ENCODE peak calls at places on chromosomes 6 and 20, in ten cellular contexts. L, T, K, G, W, J, S, A, Z and Q are unnamed samples. For H3K4me1 and H3K27me3, the result is how much of the 10 kb centered on the place peaks cover.

GRCh38 chr6:164897523-164898094 is 411.8 kb downstream of the C6orf118 start:
- DNase-seq in L (no peak), T (no peak), K (no peak), G (no peak), W (no peak), J (no peak), S (no peak), A (no peak), Z (no peak), Q (no peak)

GRCh38 chr20:42308980-42309524 is 690.9 kb upstream of the CHD6 start:
- DNase-seq in L (no peak), T (peak), K (no peak), G (no peak), W (no peak), J (no peak), S (no peak), A (no peak), Z (no peak), Q (no peak)

GRCh38 chr6:134015719-134016557 is 36.5 kb downstream of the SLC2A12 start:
- DNase-seq in L (no peak), T (no peak), K (no peak), G (no peak), W (no peak), J (no peak), S (no peak), A (no peak), Z (no peak), Q (peak)

GRCh38 chr20:60210779-60211617 is 252.8 kb downstream of the CDH26 start:
- DNase-seq in L (no peak), T (peak), K (peak), G (peak), W (peak), J (peak), S (peak), A (peak), Z (peak), Q (peak)

GRCh38 chr6:37657117-37657886 is 40.4 kb downstream of the MDGA1 start:
- DNase-seq in L (no peak), T (no peak), K (no peak), G (no peak), W (no peak), J (no peak), S (no peak), A (peak), Z (no peak), Q (no peak)

GRCh38 chr6:36052092-36052491 is 24.5 kb downstream of the MAPK14 start:
- DNase-seq in L (no peak), T (no peak), K (no peak), G (no peak), W (no peak), J (no peak), S (no peak), A (no peak), Z (peak), Q (no peak)

GRCh38 chr6:159761135-159761872 is 541 bp upstream of the ACAT2 start:
- DNase-seq in L (no peak), T (peak), K (peak), G (peak), W (peak), J (no peak), S (peak), A (peak), Z (peak), Q (peak)

GRCh38 chr6:105759015-105759414 is 327.1 kb upstream of the PRDM1 start:
- DNase-seq in L (no peak), T (no peak), K (no peak), G (no peak), W (no peak), J (no peak), S (no peak), A (no peak), Z (no peak), Q (no peak)

GRCh38 chr6:30885999-30886896 is 1.9 kb downstream of the DDR1 start:
- DNase-seq in L (no peak), T (peak), K (no peak), G (no peak), W (peak), J (peak), S (peak), A (peak), Z (peak), Q (peak)
- H3K4me3 ChIP-seq in L (peak), T (peak), K (peak), G (peak), W (peak), J (peak), S (peak), A (no peak), Z (peak), Q (peak)

DNA sequence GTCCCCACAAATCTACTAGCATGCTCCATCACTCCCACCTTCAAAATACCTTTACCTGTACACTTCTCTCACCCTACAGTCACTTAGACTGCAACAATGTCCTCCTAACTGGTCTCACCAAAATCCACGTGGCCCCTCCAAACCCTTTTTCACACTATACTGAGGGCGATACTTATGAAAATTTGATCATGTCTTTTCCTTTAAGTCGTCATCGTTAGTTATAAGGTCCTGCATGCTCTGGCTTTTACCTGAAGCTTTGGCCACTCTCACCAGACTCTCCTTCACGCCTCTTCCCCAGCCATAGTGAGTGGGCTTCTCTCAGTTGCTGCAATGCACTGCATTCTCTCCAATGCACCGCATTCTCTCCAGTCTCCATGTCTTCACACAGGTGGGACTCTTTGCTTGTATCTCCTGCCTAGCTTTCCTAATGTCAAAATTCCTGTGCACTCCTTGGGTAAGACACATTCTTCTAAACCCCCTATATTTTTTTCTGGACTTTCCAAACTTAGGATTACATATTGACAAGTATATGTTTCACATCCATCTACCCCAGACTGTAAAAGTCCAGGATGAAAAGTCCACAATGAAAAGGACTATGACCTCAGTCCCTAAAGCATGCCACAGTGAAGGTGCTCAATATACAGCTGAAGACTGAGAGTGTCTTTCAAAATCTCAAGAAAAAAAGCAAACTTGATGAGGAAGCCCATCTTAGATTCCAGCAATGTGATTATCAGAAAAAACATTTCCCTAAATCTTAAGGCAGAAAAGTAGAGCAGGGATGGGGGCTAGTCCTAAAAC is 24.7 kb downstream of the PTPRK start:
- DNase-seq in L (no peak), T (no peak), K (no peak), G (no peak), W (no peak), J (no peak), S (no peak), A (no peak), Z (no peak), Q (peak)
- H3K4me1 ChIP-seq in L (under half), T (half or more), K (under half), G (under half), W (under half), J (under half), S (half or more), A (under half), Z (under half), Q (under half)

DNA sequence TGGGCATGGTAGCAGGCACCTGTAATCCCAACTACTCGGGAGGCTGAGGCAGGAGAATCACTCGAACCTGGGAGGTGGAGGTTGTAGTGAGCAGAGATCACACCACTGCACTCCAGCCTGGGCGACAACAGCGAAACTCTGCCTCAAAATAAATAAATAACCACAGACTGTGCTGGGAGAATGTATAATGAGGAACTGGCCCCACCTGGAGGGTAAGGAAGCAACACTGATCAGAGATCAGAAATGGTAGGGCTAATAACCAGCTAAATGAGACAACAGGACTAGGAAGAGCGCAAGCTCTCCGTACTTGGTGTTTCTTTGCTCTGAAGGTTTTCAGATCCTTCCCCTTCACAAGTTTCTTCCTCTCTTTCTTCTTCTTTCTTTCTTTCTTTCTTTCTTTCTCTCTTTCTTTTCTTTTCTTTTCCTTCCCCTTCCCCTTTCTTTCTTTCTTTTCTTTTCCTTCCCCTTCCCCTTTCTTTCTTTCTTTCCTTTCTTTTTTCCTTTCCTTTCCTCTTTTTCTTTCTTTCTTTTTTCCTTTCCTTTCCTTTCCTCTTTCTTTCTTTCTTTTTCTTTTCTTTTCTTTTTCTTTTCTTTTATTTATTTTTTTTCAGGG is 14.6 kb downstream of the CCM2L start:
- DNase-seq in L (no peak), T (no peak), K (no peak), G (no peak), W (no peak), J (no peak), S (no peak), A (no peak), Z (no peak), Q (no peak)
- H3K27me3 ChIP-seq in L (under half), T (under half), K (under half), G (under half), W (under half), J (under half), S (half or more), A (under half), Z (half or more), Q (under half)

DNA sequence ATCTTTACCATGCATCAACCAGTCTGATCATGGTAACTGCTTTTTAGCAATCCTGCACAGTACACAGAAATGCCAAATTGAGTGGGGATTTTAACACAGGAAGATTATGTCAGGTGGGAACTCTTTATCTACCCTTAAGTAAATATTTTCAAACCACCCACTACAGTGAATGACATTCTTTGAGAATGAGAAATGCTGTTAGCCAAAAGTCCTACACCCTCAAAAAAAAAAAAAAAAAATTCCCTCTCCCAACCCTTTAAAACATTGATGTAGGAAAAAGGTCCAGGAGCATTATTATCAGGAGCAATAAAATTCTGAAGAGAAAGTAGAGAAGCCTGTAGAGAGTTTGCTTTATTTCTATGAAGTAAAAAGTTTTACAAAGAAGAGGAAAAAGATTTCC is 307.2 kb upstream of the THEMIS start:
- DNase-seq in L (no peak), T (no peak), K (no peak), G (no peak), W (no peak), J (no peak), S (no peak), A (no peak), Z (no peak), Q (no peak)
- H3K4me3 ChIP-seq in L (no peak), T (no peak), K (no peak), G (no peak), W (no peak), J (no peak), S (no peak), A (no peak), Z (no peak), Q (no peak)

DNA sequence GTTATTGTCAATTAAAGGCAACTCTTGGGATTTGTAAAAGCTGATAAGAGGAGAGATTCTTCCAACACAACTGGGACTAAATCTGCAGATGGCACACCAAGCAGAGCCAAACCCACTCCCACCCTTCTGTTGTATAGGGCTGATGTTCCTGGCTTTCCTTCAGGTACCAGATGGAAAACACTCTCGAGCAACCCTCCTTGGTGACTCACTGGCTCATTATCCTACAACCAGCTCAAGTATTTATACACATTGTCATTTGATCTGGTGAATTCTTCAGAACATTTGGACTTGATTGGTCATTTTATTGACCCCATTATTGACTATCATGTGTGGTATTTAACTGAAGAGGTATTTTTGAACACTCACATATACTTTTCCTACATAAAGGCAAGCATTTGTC is 190.3 kb upstream of the PCSK2 start:
- DNase-seq in L (no peak), T (no peak), K (no peak), G (no peak), W (no peak), J (no peak), S (no peak), A (no peak), Z (no peak), Q (no peak)
- H3K4me1 ChIP-seq in L (under half), T (under half), K (under half), G (under half), W (under half), J (under half), S (under half), A (under half), Z (under half), Q (under half)

DNA sequence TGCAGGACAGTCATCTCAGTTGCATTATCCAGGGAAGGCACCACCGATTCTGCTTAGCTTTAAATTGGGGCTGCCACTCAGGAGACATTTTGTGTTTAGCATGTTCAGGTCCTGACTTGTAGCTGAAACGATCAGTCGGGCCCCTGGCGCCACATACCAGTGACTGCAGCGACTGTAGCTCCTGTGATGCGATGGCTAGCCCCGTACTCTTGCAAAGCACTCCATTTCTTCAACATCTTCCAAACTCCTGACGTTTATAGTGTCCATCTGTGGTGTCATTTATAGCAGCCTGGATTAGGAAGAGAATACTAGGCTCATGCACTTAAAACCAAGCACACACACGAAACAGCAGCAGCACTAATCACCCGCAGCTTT is 13.0 kb downstream of the POU3F2 start:
- DNase-seq in L (no peak), T (no peak), K (no peak), G (no peak), W (no peak), J (no peak), S (no peak), A (no peak), Z (no peak), Q (no peak)
- H3K27me3 ChIP-seq in L (under half), T (half or more), K (half or more), G (half or more), W (half or more), J (under half), S (half or more), A (under half), Z (half or more), Q (under half)

GRCh38 chr6:119027465-119027864 is 51.0 kb downstream of the FAM184A start:
- DNase-seq in L (no peak), T (no peak), K (no peak), G (no peak), W (no peak), J (no peak), S (no peak), A (no peak), Z (no peak), Q (no peak)
- H3K4me3 ChIP-seq in L (no peak), T (no peak), K (no peak), G (no peak), W (no peak), J (no peak), S (no peak), A (no peak), Z (no peak), Q (no peak)

GRCh38 chr6:10414766-10415592 is at the start of gene TFAP2A:
- DNase-seq in L (no peak), T (peak), K (no peak), G (no peak), W (no peak), J (peak), S (no peak), A (no peak), Z (no peak), Q (no peak)
- H3K4me1 ChIP-seq in L (half or more), T (half or more), K (half or more), G (under half), W (under half), J (under half), S (half or more), A (half or more), Z (under half), Q (under half)

DNA sequence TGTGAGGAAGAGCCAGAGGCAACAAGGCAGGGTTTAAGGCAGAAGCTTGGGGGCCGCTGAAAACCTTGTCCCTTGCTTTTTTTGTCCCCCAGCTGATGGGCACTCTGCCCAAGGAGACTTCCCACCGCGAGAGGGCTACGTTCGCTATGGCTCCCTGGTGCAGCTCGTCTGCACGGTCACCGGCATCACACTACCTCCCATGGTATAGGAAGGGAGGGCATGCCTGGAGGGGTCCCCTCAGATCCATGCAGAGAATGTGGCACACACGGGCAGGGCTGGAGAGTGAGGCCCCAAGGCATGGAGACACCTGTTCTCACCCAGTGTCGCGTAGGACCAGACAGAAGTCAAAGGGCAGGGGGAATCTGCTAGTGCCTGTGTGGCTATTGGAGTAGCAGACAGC is 5.8 kb upstream of the MATN4 start:
- DNase-seq in L (no peak), T (no peak), K (no peak), G (no peak), W (no peak), J (no peak), S (no peak), A (no peak), Z (no peak), Q (no peak)
- H3K27me3 ChIP-seq in L (under half), T (under half), K (half or more), G (half or more), W (under half), J (under half), S (half or more), A (under half), Z (half or more), Q (under half)

DNA sequence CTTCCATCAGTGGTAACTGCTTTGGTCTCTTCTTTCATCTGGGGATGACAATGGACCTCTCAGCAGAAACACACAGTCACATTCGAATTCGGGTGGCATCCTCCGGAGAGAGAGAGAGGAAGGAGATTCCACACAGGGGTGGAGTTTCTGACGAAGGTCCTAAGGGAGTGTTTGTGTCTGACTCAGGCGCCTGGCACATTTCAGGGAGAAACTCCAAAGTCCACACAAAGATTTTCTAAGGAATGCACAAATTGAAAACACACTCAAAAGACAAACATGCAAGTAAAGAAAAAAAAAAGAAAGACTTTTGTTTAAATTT is 6.1 kb downstream of the EDN1 start:
- DNase-seq in L (no peak), T (no peak), K (no peak), G (no peak), W (no peak), J (no peak), S (peak), A (no peak), Z (peak), Q (peak)
- H3K4me3 ChIP-seq in L (no peak), T (no peak), K (no peak), G (peak), W (no peak), J (peak), S (no peak), A (no peak), Z (peak), Q (no peak)